ENCODE peak calls at places on chromosomes 5 and 9, in four cellular contexts. One of them, this sample, is unnamed.

GRCh38 chr5:83721878-83722779 is 1.5 kb upstream of the HAPLN1 start:
- DNase-seq in PC-3: peak
- DNase-seq in lower leg skin: peak
- DNase-seq in HFFc6: peak
- DNase-seq in this sample: no peak

GRCh38 chr5:115842089-115842881 is 550 bp downstream of the AP3S1 start:
- DNase-seq in PC-3: peak
- DNase-seq in HFFc6: peak
- DNase-seq in lower leg skin: no peak
- DNase-seq in this sample: no peak

GRCh38 chr5:100691545-100691944 is 156.4 kb downstream of the FAM174A start:
- DNase-seq in PC-3: peak
- DNase-seq in HFFc6: no peak
- DNase-seq in lower leg skin: no peak
- DNase-seq in this sample: no peak

GRCh38 chr5:153352685-153353219 is 137.7 kb upstream of the GRIA1 start:
- DNase-seq in HFFc6: no peak
- DNase-seq in PC-3: no peak
- DNase-seq in lower leg skin: no peak
- DNase-seq in this sample: no peak

GRCh38 chr5:124714910-124715309 is 31.5 kb downstream of the ZNF608 start:
- DNase-seq in lower leg skin: no peak
- DNase-seq in PC-3: no peak
- DNase-seq in HFFc6: no peak
- DNase-seq in this sample: no peak

GRCh38 chr5:179698935-179699639 is at the start of gene CANX:
- DNase-seq in PC-3: no peak
- DNase-seq in HFFc6: no peak
- DNase-seq in lower leg skin: no peak
- DNase-seq in this sample: no peak

GRCh38 chr5:138639326-138639725 is 64.1 kb upstream of the HSPA9 start:
- DNase-seq in PC-3: no peak
- DNase-seq in HFFc6: no peak
- DNase-seq in lower leg skin: no peak
- DNase-seq in this sample: no peak

GRCh38 chr5:35131723-35132122 is 84.0 kb upstream of the AGXT2 start:
- DNase-seq in lower leg skin: no peak
- DNase-seq in PC-3: peak
- DNase-seq in HFFc6: peak
- DNase-seq in this sample: no peak

GRCh38 chr5:14112998-14113652 is 30.0 kb upstream of the TRIO start:
- DNase-seq in HFFc6: no peak
- DNase-seq in PC-3: no peak
- DNase-seq in lower leg skin: no peak
- DNase-seq in this sample: no peak

GRCh38 chr9:129776938-129777768 is 24.3 kb upstream of the PTGES start:
- DNase-seq in HFFc6: peak
- DNase-seq in PC-3: peak
- DNase-seq in lower leg skin: peak
- DNase-seq in this sample: peak

GRCh38 chr5:36090033-36090432 is 23.4 kb upstream of the UGT3A2 start:
- DNase-seq in PC-3: peak
- DNase-seq in HFFc6: peak
- DNase-seq in lower leg skin: no peak
- DNase-seq in this sample: no peak

GRCh38 chr5:33275391-33275790 is 165.4 kb upstream of the TARS1 start:
- DNase-seq in lower leg skin: no peak
- DNase-seq in HFFc6: no peak
- DNase-seq in PC-3: no peak
- DNase-seq in this sample: no peak

GRCh38 chr5:133599044-133599443 is 13.3 kb downstream of the FSTL4 start:
- DNase-seq in HFFc6: no peak
- DNase-seq in lower leg skin: peak
- DNase-seq in PC-3: no peak
- DNase-seq in this sample: no peak

GRCh38 chr5:40394715-40395114 is 285.0 kb upstream of the PTGER4 start:
- DNase-seq in lower leg skin: no peak
- DNase-seq in PC-3: no peak
- DNase-seq in HFFc6: no peak
- DNase-seq in this sample: no peak

GRCh38 chr5:95823738-95824609 is 1.4 kb upstream of the GLRX start:
- DNase-seq in PC-3: peak
- DNase-seq in lower leg skin: peak
- DNase-seq in HFFc6: peak
- DNase-seq in this sample: no peak

GRCh38 chr5:16178745-16179372 is 732 bp downstream of the MARCHF11 start:
- DNase-seq in PC-3: peak
- DNase-seq in HFFc6: no peak
- DNase-seq in lower leg skin: no peak
- DNase-seq in this sample: peak

GRCh38 chr5:137470111-137470920 is 28.8 kb downstream of the SPOCK1 start:
- DNase-seq in lower leg skin: peak
- DNase-seq in PC-3: peak
- DNase-seq in HFFc6: peak
- DNase-seq in this sample: no peak

GRCh38 chr9:137422668-137423000 is 328 bp downstream of the EXD3 start:
- DNase-seq in PC-3: peak
- DNase-seq in lower leg skin: no peak
- DNase-seq in HFFc6: no peak
- DNase-seq in this sample: no peak

GRCh38 chr5:43171441-43171840 is 20.6 kb upstream of the NIM1K start:
- DNase-seq in PC-3: no peak
- DNase-seq in lower leg skin: no peak
- DNase-seq in HFFc6: no peak
- DNase-seq in this sample: no peak

GRCh38 chr5:68074048-68074632 is 141.4 kb upstream of the PIK3R1 start:
- DNase-seq in lower leg skin: no peak
- DNase-seq in PC-3: no peak
- DNase-seq in HFFc6: no peak
- DNase-seq in this sample: no peak

GRCh38 chr5:108266235-108266634 is 115.7 kb downstream of the FBXL17 start:
- DNase-seq in HFFc6: no peak
- DNase-seq in lower leg skin: no peak
- DNase-seq in PC-3: peak
- DNase-seq in this sample: no peak

GRCh38 chr5:131682175-131682574 is 47.1 kb upstream of the RAPGEF6 start:
- DNase-seq in PC-3: no peak
- DNase-seq in lower leg skin: no peak
- DNase-seq in HFFc6: no peak
- DNase-seq in this sample: no peak

GRCh38 chr9:129626944-129627297 is 958 bp downstream of the NTMT1 start:
- DNase-seq in lower leg skin: no peak
- DNase-seq in HFFc6: peak
- DNase-seq in PC-3: peak
- DNase-seq in this sample: no peak

GRCh38 chr5:1888541-1889251 is 6.0 kb upstream of the IRX4 start:
- DNase-seq in PC-3: no peak
- DNase-seq in lower leg skin: no peak
- DNase-seq in HFFc6: no peak
- DNase-seq in this sample: no peak

GRCh38 chr5:50653946-50654345 is 12.5 kb upstream of the PARP8 start:
- DNase-seq in PC-3: no peak
- DNase-seq in HFFc6: no peak
- DNase-seq in lower leg skin: no peak
- DNase-seq in this sample: no peak

GRCh38 chr9:89781838-89782237 is 177.0 kb downstream of the GADD45G start:
- DNase-seq in HFFc6: no peak
- DNase-seq in lower leg skin: no peak
- DNase-seq in PC-3: no peak
- DNase-seq in this sample: no peak

GRCh38 chr5:157772077-157772613 is 28.6 kb downstream of the LSM11 start:
- DNase-seq in lower leg skin: no peak
- DNase-seq in PC-3: no peak
- DNase-seq in HFFc6: no peak
- DNase-seq in this sample: no peak

GRCh38 chr5:77022511-77023417 is 7.4 kb upstream of the AGGF1 start:
- DNase-seq in PC-3: no peak
- DNase-seq in HFFc6: no peak
- DNase-seq in lower leg skin: no peak
- DNase-seq in this sample: no peak

GRCh38 chr5:9515451-9515850 is 30.4 kb downstream of the SEMA5A start:
- DNase-seq in HFFc6: no peak
- DNase-seq in lower leg skin: no peak
- DNase-seq in PC-3: no peak
- DNase-seq in this sample: no peak

GRCh38 chr5:217860-218456 is at the start of the genes CCDC127 and SDHA:
- DNase-seq in HFFc6: peak
- DNase-seq in lower leg skin: peak
- DNase-seq in PC-3: peak
- DNase-seq in this sample: peak
- TF ChIP-seq CTCF in HFFc6: peak
- TF ChIP-seq CTCF in lower leg skin: no peak
- TF ChIP-seq CTCF in PC-3: peak
- TF ChIP-seq CTCF in this sample: no peak

GRCh38 chr9:101465330-101465915 is 29.8 kb upstream of the ALDOB start:
- DNase-seq in lower leg skin: peak
- DNase-seq in HFFc6: peak
- DNase-seq in PC-3: peak
- DNase-seq in this sample: no peak
- TF ChIP-seq CTCF in lower leg skin: no peak
- TF ChIP-seq CTCF in HFFc6: peak
- TF ChIP-seq CTCF in PC-3: peak
- TF ChIP-seq CTCF in this sample: no peak

GRCh38 chr9:91949946-91950664 is at the start of gene ROR2:
- DNase-seq in HFFc6: no peak
- DNase-seq in PC-3: peak
- DNase-seq in lower leg skin: peak
- DNase-seq in this sample: no peak
- TF ChIP-seq CTCF in HFFc6: peak
- TF ChIP-seq CTCF in PC-3: peak
- TF ChIP-seq CTCF in lower leg skin: no peak
- TF ChIP-seq CTCF in this sample: no peak

DNA sequence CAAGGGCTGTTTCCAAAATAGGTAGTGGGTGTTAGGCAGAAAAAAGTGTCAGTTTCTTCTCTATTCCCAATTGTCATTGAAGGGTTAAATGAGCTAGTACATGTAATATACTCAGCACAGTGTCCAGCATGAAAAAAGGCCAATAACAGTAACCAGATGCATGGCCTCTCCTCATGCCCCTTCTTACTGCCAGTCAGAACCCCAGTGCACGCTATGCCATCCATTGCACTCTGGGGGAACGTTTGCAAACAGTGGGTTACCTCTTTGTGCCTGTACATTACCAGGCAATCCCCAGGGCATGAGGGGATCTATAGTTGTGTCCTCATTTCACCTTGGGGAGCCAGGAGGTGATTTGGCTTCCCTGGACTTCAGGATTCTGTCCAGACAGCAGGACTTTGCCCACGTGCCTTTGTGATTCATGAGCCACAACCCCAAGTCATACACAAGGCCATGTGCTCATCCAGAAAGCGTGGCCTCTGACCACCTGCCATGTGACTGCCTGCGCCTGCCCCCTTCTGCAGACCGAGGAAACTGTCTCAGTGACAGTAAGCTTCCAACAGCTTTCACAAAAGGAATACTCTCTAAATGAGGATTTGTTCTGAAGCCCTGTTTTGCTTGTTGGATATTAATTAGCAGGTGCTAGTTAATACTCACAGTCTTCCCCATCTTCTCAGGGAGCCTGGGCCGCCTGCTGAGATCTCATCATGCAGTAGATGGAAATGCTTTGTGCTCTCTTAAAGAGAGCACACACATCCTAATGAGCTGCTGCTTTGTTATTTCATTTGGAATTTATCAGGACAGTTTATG is 36.8 kb upstream of the ANGPTL2 start:
- DNase-seq in HFFc6: peak
- DNase-seq in PC-3: no peak
- DNase-seq in lower leg skin: peak
- DNase-seq in this sample: no peak
- TF ChIP-seq CTCF in HFFc6: peak
- TF ChIP-seq CTCF in PC-3: no peak
- TF ChIP-seq CTCF in lower leg skin: no peak
- TF ChIP-seq CTCF in this sample: no peak

DNA sequence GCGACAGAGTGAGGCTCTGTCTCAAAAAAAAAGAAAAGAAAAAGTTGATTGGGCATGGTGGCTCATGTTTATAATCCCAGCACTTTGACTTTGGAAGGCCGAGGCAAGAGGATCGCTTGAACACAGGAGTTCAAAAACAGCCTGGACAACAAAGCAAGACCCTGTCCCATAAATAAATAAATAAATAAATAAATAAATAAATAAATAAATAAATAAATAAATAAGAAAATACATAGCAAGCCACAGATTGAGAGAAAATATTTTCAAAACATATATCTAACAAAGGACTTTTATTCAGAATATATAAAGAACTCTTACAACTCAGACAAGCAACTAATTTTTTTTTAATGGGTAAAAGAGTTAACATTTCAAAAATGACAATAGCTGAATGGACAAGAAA is 71.2 kb downstream of the PLPP1 start:
- DNase-seq in lower leg skin: no peak
- DNase-seq in HFFc6: no peak
- DNase-seq in PC-3: no peak
- DNase-seq in this sample: no peak
- TF ChIP-seq CTCF in lower leg skin: no peak
- TF ChIP-seq CTCF in HFFc6: no peak
- TF ChIP-seq CTCF in PC-3: no peak
- TF ChIP-seq CTCF in this sample: no peak

GRCh38 chr9:134168731-134169130 is 4.4 kb upstream of the RNU6ATAC start:
- DNase-seq in HFFc6: no peak
- DNase-seq in PC-3: no peak
- DNase-seq in lower leg skin: no peak
- DNase-seq in this sample: no peak
- TF ChIP-seq CTCF in HFFc6: peak
- TF ChIP-seq CTCF in PC-3: peak
- TF ChIP-seq CTCF in lower leg skin: no peak
- TF ChIP-seq CTCF in this sample: no peak